ENCODE peak calls at places on chromosome 16, in seven cellular contexts. One of them, this sample, is unnamed.

GRCh38 chr16:88468289-88469129 is 15.4 kb downstream of the ZFPM1 start:
- DNase-seq in effector memory CD4-positive, alpha-beta T cell: no peak
- DNase-seq in NCI-H187 treated with DMSO at 0.1 percent for 48 hours: no peak
- DNase-seq in fibroblast of pulmonary artery: no peak
- DNase-seq in tibial artery: no peak
- DNase-seq in activated CD4-positive, alpha-beta T cell treated with anti-CD3 and anti-CD28 coated beads for 48 hours: peak
- DNase-seq in foreskin fibroblast: peak
- DNase-seq in this sample: no peak

GRCh38 chr16:27579086-27579980 is 29.4 kb downstream of the KATNIP start:
- DNase-seq in effector memory CD4-positive, alpha-beta T cell: no peak
- DNase-seq in NCI-H187 treated with DMSO at 0.1 percent for 48 hours: no peak
- DNase-seq in fibroblast of pulmonary artery: peak
- DNase-seq in tibial artery: no peak
- DNase-seq in activated CD4-positive, alpha-beta T cell treated with anti-CD3 and anti-CD28 coated beads for 48 hours: no peak
- DNase-seq in foreskin fibroblast: peak
- DNase-seq in this sample: no peak

GRCh38 chr16:15803608-15804007 is 53.2 kb downstream of the MYH11 start:
- DNase-seq in effector memory CD4-positive, alpha-beta T cell: no peak
- DNase-seq in NCI-H187 treated with DMSO at 0.1 percent for 48 hours: no peak
- DNase-seq in fibroblast of pulmonary artery: no peak
- DNase-seq in tibial artery: no peak
- DNase-seq in activated CD4-positive, alpha-beta T cell treated with anti-CD3 and anti-CD28 coated beads for 48 hours: no peak
- DNase-seq in foreskin fibroblast: no peak
- DNase-seq in this sample: no peak

GRCh38 chr16:54411555-54411954 is 125.0 kb upstream of the IRX3 start:
- DNase-seq in effector memory CD4-positive, alpha-beta T cell: no peak
- DNase-seq in NCI-H187 treated with DMSO at 0.1 percent for 48 hours: no peak
- DNase-seq in fibroblast of pulmonary artery: no peak
- DNase-seq in tibial artery: no peak
- DNase-seq in activated CD4-positive, alpha-beta T cell treated with anti-CD3 and anti-CD28 coated beads for 48 hours: no peak
- DNase-seq in foreskin fibroblast: no peak
- DNase-seq in this sample: no peak

GRCh38 chr16:21163576-21163975 is 5.1 kb downstream of the LDAF1 start:
- DNase-seq in effector memory CD4-positive, alpha-beta T cell: no peak
- DNase-seq in NCI-H187 treated with DMSO at 0.1 percent for 48 hours: no peak
- DNase-seq in fibroblast of pulmonary artery: no peak
- DNase-seq in tibial artery: no peak
- DNase-seq in activated CD4-positive, alpha-beta T cell treated with anti-CD3 and anti-CD28 coated beads for 48 hours: no peak
- DNase-seq in foreskin fibroblast: no peak
- DNase-seq in this sample: no peak

GRCh38 chr16:22898874-22899348 is 84.9 kb downstream of the HS3ST2 start:
- DNase-seq in effector memory CD4-positive, alpha-beta T cell: peak
- DNase-seq in NCI-H187 treated with DMSO at 0.1 percent for 48 hours: no peak
- DNase-seq in fibroblast of pulmonary artery: peak
- DNase-seq in tibial artery: peak
- DNase-seq in activated CD4-positive, alpha-beta T cell treated with anti-CD3 and anti-CD28 coated beads for 48 hours: peak
- DNase-seq in foreskin fibroblast: peak
- DNase-seq in this sample: peak

GRCh38 chr16:54193656-54194007 is 93.0 kb downstream of the IRX3 start:
- DNase-seq in effector memory CD4-positive, alpha-beta T cell: no peak
- DNase-seq in NCI-H187 treated with DMSO at 0.1 percent for 48 hours: no peak
- DNase-seq in fibroblast of pulmonary artery: peak
- DNase-seq in tibial artery: peak
- DNase-seq in activated CD4-positive, alpha-beta T cell treated with anti-CD3 and anti-CD28 coated beads for 48 hours: peak
- DNase-seq in foreskin fibroblast: peak
- DNase-seq in this sample: peak

GRCh38 chr16:71499775-71500364 is 10.7 kb upstream of the ZNF19 start:
- DNase-seq in effector memory CD4-positive, alpha-beta T cell: peak
- DNase-seq in NCI-H187 treated with DMSO at 0.1 percent for 48 hours: no peak
- DNase-seq in fibroblast of pulmonary artery: peak
- DNase-seq in tibial artery: no peak
- DNase-seq in activated CD4-positive, alpha-beta T cell treated with anti-CD3 and anti-CD28 coated beads for 48 hours: peak
- DNase-seq in foreskin fibroblast: peak
- DNase-seq in this sample: no peak

GRCh38 chr16:11675561-11676511 is 7.6 kb downstream of the SNN start:
- DNase-seq in effector memory CD4-positive, alpha-beta T cell: no peak
- DNase-seq in NCI-H187 treated with DMSO at 0.1 percent for 48 hours: no peak
- DNase-seq in fibroblast of pulmonary artery: no peak
- DNase-seq in tibial artery: no peak
- DNase-seq in activated CD4-positive, alpha-beta T cell treated with anti-CD3 and anti-CD28 coated beads for 48 hours: peak
- DNase-seq in foreskin fibroblast: no peak
- DNase-seq in this sample: no peak

GRCh38 chr16:78988361-78988992 is 612.1 kb downstream of the MAF start:
- DNase-seq in effector memory CD4-positive, alpha-beta T cell: no peak
- DNase-seq in NCI-H187 treated with DMSO at 0.1 percent for 48 hours: no peak
- DNase-seq in fibroblast of pulmonary artery: no peak
- DNase-seq in tibial artery: no peak
- DNase-seq in activated CD4-positive, alpha-beta T cell treated with anti-CD3 and anti-CD28 coated beads for 48 hours: no peak
- DNase-seq in foreskin fibroblast: no peak
- DNase-seq in this sample: no peak

GRCh38 chr16:69917739-69918138 is 33.4 kb upstream of the CLEC18A start:
- DNase-seq in effector memory CD4-positive, alpha-beta T cell: no peak
- DNase-seq in NCI-H187 treated with DMSO at 0.1 percent for 48 hours: no peak
- DNase-seq in fibroblast of pulmonary artery: peak
- DNase-seq in tibial artery: peak
- DNase-seq in activated CD4-positive, alpha-beta T cell treated with anti-CD3 and anti-CD28 coated beads for 48 hours: no peak
- DNase-seq in foreskin fibroblast: peak
- DNase-seq in this sample: peak

GRCh38 chr16:11023640-11024039 is 79.3 kb downstream of the CLEC16A start:
- DNase-seq in effector memory CD4-positive, alpha-beta T cell: no peak
- DNase-seq in NCI-H187 treated with DMSO at 0.1 percent for 48 hours: no peak
- DNase-seq in fibroblast of pulmonary artery: no peak
- DNase-seq in tibial artery: no peak
- DNase-seq in activated CD4-positive, alpha-beta T cell treated with anti-CD3 and anti-CD28 coated beads for 48 hours: no peak
- DNase-seq in foreskin fibroblast: no peak
- DNase-seq in this sample: no peak

GRCh38 chr16:17070882-17071592 is 399.7 kb downstream of the XYLT1 start:
- DNase-seq in effector memory CD4-positive, alpha-beta T cell: peak
- DNase-seq in NCI-H187 treated with DMSO at 0.1 percent for 48 hours: no peak
- DNase-seq in fibroblast of pulmonary artery: no peak
- DNase-seq in tibial artery: peak
- DNase-seq in activated CD4-positive, alpha-beta T cell treated with anti-CD3 and anti-CD28 coated beads for 48 hours: peak
- DNase-seq in foreskin fibroblast: no peak
- DNase-seq in this sample: no peak

GRCh38 chr16:58885528-58886170 is 151.5 kb upstream of the GOT2 start:
- DNase-seq in effector memory CD4-positive, alpha-beta T cell: no peak
- DNase-seq in NCI-H187 treated with DMSO at 0.1 percent for 48 hours: no peak
- DNase-seq in fibroblast of pulmonary artery: no peak
- DNase-seq in tibial artery: no peak
- DNase-seq in activated CD4-positive, alpha-beta T cell treated with anti-CD3 and anti-CD28 coated beads for 48 hours: no peak
- DNase-seq in foreskin fibroblast: peak
- DNase-seq in this sample: no peak

GRCh38 chr16:75095204-75095621 is 21.4 kb downstream of the LDHD start:
- DNase-seq in effector memory CD4-positive, alpha-beta T cell: no peak
- DNase-seq in NCI-H187 treated with DMSO at 0.1 percent for 48 hours: no peak
- DNase-seq in fibroblast of pulmonary artery: no peak
- DNase-seq in tibial artery: no peak
- DNase-seq in activated CD4-positive, alpha-beta T cell treated with anti-CD3 and anti-CD28 coated beads for 48 hours: no peak
- DNase-seq in foreskin fibroblast: no peak
- DNase-seq in this sample: no peak

GRCh38 chr16:19542138-19542821 is 13.2 kb upstream of the VPS35L start:
- DNase-seq in effector memory CD4-positive, alpha-beta T cell: no peak
- DNase-seq in NCI-H187 treated with DMSO at 0.1 percent for 48 hours: peak
- DNase-seq in fibroblast of pulmonary artery: no peak
- DNase-seq in tibial artery: no peak
- DNase-seq in activated CD4-positive, alpha-beta T cell treated with anti-CD3 and anti-CD28 coated beads for 48 hours: no peak
- DNase-seq in foreskin fibroblast: no peak
- DNase-seq in this sample: no peak

GRCh38 chr16:49855280-49855821 is 561 bp downstream of the ZNF423 start:
- DNase-seq in effector memory CD4-positive, alpha-beta T cell: peak
- DNase-seq in NCI-H187 treated with DMSO at 0.1 percent for 48 hours: no peak
- DNase-seq in fibroblast of pulmonary artery: peak
- DNase-seq in tibial artery: peak
- DNase-seq in activated CD4-positive, alpha-beta T cell treated with anti-CD3 and anti-CD28 coated beads for 48 hours: peak
- DNase-seq in foreskin fibroblast: peak
- DNase-seq in this sample: peak

GRCh38 chr16:69150146-69150865 is 17.9 kb downstream of the UTP4 start:
- DNase-seq in effector memory CD4-positive, alpha-beta T cell: peak
- DNase-seq in NCI-H187 treated with DMSO at 0.1 percent for 48 hours: no peak
- DNase-seq in fibroblast of pulmonary artery: peak
- DNase-seq in tibial artery: peak
- DNase-seq in activated CD4-positive, alpha-beta T cell treated with anti-CD3 and anti-CD28 coated beads for 48 hours: peak
- DNase-seq in foreskin fibroblast: peak
- DNase-seq in this sample: peak

GRCh38 chr16:54927125-54928015 is 3.3 kb upstream of the IRX5 start:
- DNase-seq in effector memory CD4-positive, alpha-beta T cell: no peak
- DNase-seq in NCI-H187 treated with DMSO at 0.1 percent for 48 hours: peak
- DNase-seq in fibroblast of pulmonary artery: no peak
- DNase-seq in tibial artery: no peak
- DNase-seq in activated CD4-positive, alpha-beta T cell treated with anti-CD3 and anti-CD28 coated beads for 48 hours: no peak
- DNase-seq in foreskin fibroblast: no peak
- DNase-seq in this sample: no peak

GRCh38 chr16:86681440-86681838 is 103.1 kb downstream of the FOXL1 start:
- DNase-seq in effector memory CD4-positive, alpha-beta T cell: no peak
- DNase-seq in NCI-H187 treated with DMSO at 0.1 percent for 48 hours: no peak
- DNase-seq in fibroblast of pulmonary artery: peak
- DNase-seq in tibial artery: peak
- DNase-seq in activated CD4-positive, alpha-beta T cell treated with anti-CD3 and anti-CD28 coated beads for 48 hours: no peak
- DNase-seq in foreskin fibroblast: no peak
- DNase-seq in this sample: no peak

GRCh38 chr16:24049113-24049512 is 207.0 kb upstream of the CACNG3 start:
- DNase-seq in effector memory CD4-positive, alpha-beta T cell: no peak
- DNase-seq in NCI-H187 treated with DMSO at 0.1 percent for 48 hours: no peak
- DNase-seq in fibroblast of pulmonary artery: no peak
- DNase-seq in tibial artery: no peak
- DNase-seq in activated CD4-positive, alpha-beta T cell treated with anti-CD3 and anti-CD28 coated beads for 48 hours: no peak
- DNase-seq in foreskin fibroblast: no peak
- DNase-seq in this sample: no peak

GRCh38 chr16:50741225-50741807 is 570 bp upstream of the CYLD start:
- DNase-seq in effector memory CD4-positive, alpha-beta T cell: no peak
- DNase-seq in NCI-H187 treated with DMSO at 0.1 percent for 48 hours: no peak
- DNase-seq in fibroblast of pulmonary artery: no peak
- DNase-seq in tibial artery: peak
- DNase-seq in activated CD4-positive, alpha-beta T cell treated with anti-CD3 and anti-CD28 coated beads for 48 hours: no peak
- DNase-seq in foreskin fibroblast: no peak
- DNase-seq in this sample: no peak

GRCh38 chr16:48850097-48850496 is 240.1 kb upstream of the N4BP1 start:
- DNase-seq in effector memory CD4-positive, alpha-beta T cell: no peak
- DNase-seq in NCI-H187 treated with DMSO at 0.1 percent for 48 hours: no peak
- DNase-seq in fibroblast of pulmonary artery: no peak
- DNase-seq in tibial artery: no peak
- DNase-seq in activated CD4-positive, alpha-beta T cell treated with anti-CD3 and anti-CD28 coated beads for 48 hours: no peak
- DNase-seq in foreskin fibroblast: no peak
- DNase-seq in this sample: no peak

GRCh38 chr16:46720619-46721018 is 27.5 kb downstream of the MYLK3 start:
- DNase-seq in effector memory CD4-positive, alpha-beta T cell: no peak
- DNase-seq in NCI-H187 treated with DMSO at 0.1 percent for 48 hours: no peak
- DNase-seq in fibroblast of pulmonary artery: no peak
- DNase-seq in tibial artery: no peak
- DNase-seq in activated CD4-positive, alpha-beta T cell treated with anti-CD3 and anti-CD28 coated beads for 48 hours: no peak
- DNase-seq in foreskin fibroblast: no peak
- DNase-seq in this sample: no peak

GRCh38 chr16:83315271-83315670 is 492.5 kb upstream of the HSBP1 start:
- DNase-seq in effector memory CD4-positive, alpha-beta T cell: no peak
- DNase-seq in NCI-H187 treated with DMSO at 0.1 percent for 48 hours: no peak
- DNase-seq in fibroblast of pulmonary artery: no peak
- DNase-seq in tibial artery: no peak
- DNase-seq in activated CD4-positive, alpha-beta T cell treated with anti-CD3 and anti-CD28 coated beads for 48 hours: no peak
- DNase-seq in foreskin fibroblast: no peak
- DNase-seq in this sample: no peak

GRCh38 chr16:31455601-31456314 is 3.5 kb upstream of the ARMC5 start:
- DNase-seq in effector memory CD4-positive, alpha-beta T cell: no peak
- DNase-seq in NCI-H187 treated with DMSO at 0.1 percent for 48 hours: no peak
- DNase-seq in fibroblast of pulmonary artery: no peak
- DNase-seq in tibial artery: peak
- DNase-seq in activated CD4-positive, alpha-beta T cell treated with anti-CD3 and anti-CD28 coated beads for 48 hours: peak
- DNase-seq in foreskin fibroblast: no peak
- DNase-seq in this sample: no peak

GRCh38 chr16:80993293-80993691 is 13.4 kb downstream of the CMC2 start:
- DNase-seq in effector memory CD4-positive, alpha-beta T cell: no peak
- DNase-seq in NCI-H187 treated with DMSO at 0.1 percent for 48 hours: no peak
- DNase-seq in fibroblast of pulmonary artery: peak
- DNase-seq in tibial artery: no peak
- DNase-seq in activated CD4-positive, alpha-beta T cell treated with anti-CD3 and anti-CD28 coated beads for 48 hours: no peak
- DNase-seq in foreskin fibroblast: peak
- DNase-seq in this sample: peak

This sample was measured in GM04504.